ENCODE peak calls at places on chromosomes 3 and 15, in nine cellular contexts. W, C, Q, H, F, D, K, S and L are unnamed samples.
A peak's percentile ranks its signal among the peaks of the same experiment; 100 is the strongest.

GRCh38 chr3:183341545-183342288 is 86.7 kb downstream of the MCF2L2 start:
- DNase-seq in W (no peak), C (no peak), Q (no peak), H (no peak), F (no peak), D (no peak), K (no peak), S (no peak), L (no peak)

GRCh38 chr3:94303897-94304296 is 241.0 kb downstream of the NSUN3 start:
- DNase-seq in W (peak; percentile 20), C (no peak), Q (no peak), H (no peak), F (no peak), D (no peak), K (peak; percentile 4), S (no peak), L (no peak)

GRCh38 chr15:49309889-49310288 is 113.2 kb upstream of the FGF7 start:
- DNase-seq in W (no peak), C (no peak), Q (no peak), H (no peak), F (no peak), D (no peak), K (no peak), S (no peak), L (no peak)

GRCh38 chr15:62739507-62739906 is 303.0 kb upstream of the TPM1 start:
- DNase-seq in W (no peak), C (no peak), Q (no peak), H (no peak), F (no peak), D (no peak), K (peak; percentile 39), S (no peak), L (no peak)

GRCh38 chr3:98240133-98240532 is 23.9 kb upstream of the OR5H6 start:
- DNase-seq in W (no peak), C (no peak), Q (no peak), H (no peak), F (no peak), D (no peak), K (no peak), S (no peak), L (no peak)

GRCh38 chr15:25805006-25805405 is 58.1 kb downstream of the ATP10A start:
- DNase-seq in W (no peak), C (no peak), Q (no peak), H (no peak), F (no peak), D (no peak), K (no peak), S (no peak), L (no peak)

GRCh38 chr3:195150194-195151118 is 120.5 kb downstream of the XXYLT1 start:
- DNase-seq in W (peak; percentile 71), C (no peak), Q (peak; percentile 83), H (peak; percentile 89), F (peak; percentile 58), D (peak; percentile 37), K (peak; percentile 52), S (peak; percentile 75), L (peak; percentile 80)

GRCh38 chr3:123186695-123187094 is 15.0 kb upstream of the SEC22A start:
- DNase-seq in W (no peak), C (no peak), Q (no peak), H (no peak), F (no peak), D (no peak), K (no peak), S (no peak), L (no peak)

GRCh38 chr3:32685604-32686185 is 707 bp downstream of the CNOT10 start:
- DNase-seq in W (no peak), C (peak; percentile 1), Q (no peak), H (no peak), F (no peak), D (no peak), K (peak; percentile 17), S (no peak), L (no peak)

GRCh38 chr3:180808823-180809575 is 103.5 kb upstream of the FXR1 start:
- DNase-seq in W (no peak), C (no peak), Q (no peak), H (no peak), F (no peak), D (no peak), K (no peak), S (no peak), L (no peak)

GRCh38 chr3:37935290-37935668 is 55.3 kb upstream of the VILL start:
- DNase-seq in W (no peak), C (no peak), Q (no peak), H (no peak), F (no peak), D (no peak), K (peak; percentile 46), S (no peak), L (no peak)

GRCh38 chr3:133934996-133935842 is 39.5 kb upstream of the RAB6B start:
- DNase-seq in W (no peak), C (no peak), Q (peak; percentile 23), H (peak; percentile 56), F (no peak), D (no peak), K (no peak), S (peak; percentile 46), L (peak; percentile 33)

GRCh38 chr3:113002676-113003075 is 11.9 kb downstream of the GTPBP8 start:
- DNase-seq in W (no peak), C (no peak), Q (no peak), H (no peak), F (no peak), D (peak; percentile 24), K (no peak), S (no peak), L (peak; percentile 59)

GRCh38 chr3:148866261-148866660 is 1.2 kb downstream of the CPA3 start:
- DNase-seq in W (no peak), C (no peak), Q (no peak), H (no peak), F (no peak), D (no peak), K (peak; percentile 73), S (no peak), L (no peak)

GRCh38 chr3:197525706-197526105 is 30.1 kb downstream of the BDH1 start:
- DNase-seq in W (no peak), C (no peak), Q (no peak), H (peak; percentile 53), F (no peak), D (no peak), K (no peak), S (no peak), L (peak; percentile 52)

GRCh38 chr3:186534113-186534669 is 10.0 kb downstream of the CRYGS start:
- DNase-seq in W (no peak), C (no peak), Q (no peak), H (no peak), F (no peak), D (no peak), K (no peak), S (no peak), L (no peak)

GRCh38 chr3:125141596-125142417 is 70.7 kb downstream of the SLC12A8 start:
- DNase-seq in W (peak; percentile 83), C (no peak), Q (peak; percentile 50), H (peak; percentile 95), F (peak; percentile 57), D (peak; percentile 60), K (no peak), S (no peak), L (peak; percentile 88)

DNA sequence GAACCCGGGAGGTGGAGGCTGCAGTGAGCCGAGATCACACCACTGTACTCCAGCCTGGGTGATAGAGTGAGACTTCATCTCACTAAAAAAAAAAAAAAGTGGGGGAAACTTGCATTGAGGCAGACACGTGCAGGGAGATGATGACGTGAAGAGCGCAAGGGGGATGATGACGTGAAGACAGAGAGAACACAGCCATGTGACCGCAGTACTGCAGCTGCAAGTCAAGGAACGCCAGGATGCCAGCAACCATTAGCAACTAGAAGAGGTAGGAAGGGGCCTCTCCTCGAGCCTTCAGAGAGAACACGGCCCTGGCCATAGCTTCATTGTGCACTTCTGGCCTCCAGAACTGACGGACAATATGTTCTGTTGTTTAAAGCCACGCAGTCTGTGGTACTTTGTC is 28.3 kb downstream of the RFT1 start:
- DNase-seq in W (no peak), C (no peak), Q (no peak), H (no peak), F (no peak), D (no peak), K (no peak), S (no peak), L (no peak)
- H3K36me3 ChIP-seq in W (peaks cover 83% of the 10 kb centered on the region), C (peaks cover 89% of the 10 kb centered on the region), Q (peaks cover 97% of the 10 kb centered on the region), H (peaks cover 69% of the 10 kb centered on the region), F (peaks cover 4% of the 10 kb centered on the region), D (peaks cover 22% of the 10 kb centered on the region), K (peaks cover 17% of the 10 kb centered on the region), S (peaks cover 78% of the 10 kb centered on the region), L (peaks cover 19% of the 10 kb centered on the region)

GRCh38 chr15:100879046-100879445 is 585 bp upstream of the ALDH1A3 start:
- DNase-seq in W (no peak), C (no peak), Q (no peak), H (no peak), F (no peak), D (no peak), K (no peak), S (peak; percentile 44), L (peak; percentile 68)
- H3K4me3 ChIP-seq in W (peak overlapping the region; percentile 66), C (peak overlapping the region; percentile 12), Q (peak overlapping the region; percentile 59), H (peak overlapping the region; percentile 18), F (no peak overlapping the region), D (no peak overlapping the region), K (peak overlapping the region; percentile 40), S (peak overlapping the region; percentile 60), L (peak overlapping the region; percentile 49)

DNA sequence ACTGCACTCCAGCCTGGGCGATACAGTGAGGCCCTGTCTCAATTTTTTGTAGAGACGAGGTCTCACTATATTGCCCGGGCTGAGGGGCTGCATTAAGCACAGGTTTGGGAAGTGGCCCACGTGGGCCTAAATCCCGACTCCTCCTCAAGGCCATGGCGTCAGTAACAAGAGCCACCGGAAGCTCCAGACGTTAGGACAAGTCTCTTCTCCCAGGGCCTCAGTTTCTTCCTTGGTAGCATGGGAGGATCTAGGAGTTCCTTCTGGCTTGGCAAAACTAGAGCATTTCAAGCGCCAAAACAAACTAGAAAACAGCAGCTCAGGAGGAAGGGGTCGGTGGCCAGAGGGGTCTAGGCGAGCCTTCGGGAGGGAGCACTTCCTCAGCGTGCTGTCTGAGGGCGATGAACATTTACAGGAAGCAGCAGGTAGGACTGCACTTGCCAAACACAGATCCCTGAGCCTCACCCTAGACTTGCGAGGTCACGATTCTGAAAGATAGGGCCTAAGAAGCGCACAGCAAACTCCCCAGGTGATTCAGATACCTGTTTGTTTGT is 536 bp downstream of the SNAPC5 start:
- DNase-seq in W (no peak), C (no peak), Q (no peak), H (no peak), F (no peak), D (peak; percentile 7), K (peak; percentile 13), S (no peak), L (peak; percentile 56)
- H3K36me3 ChIP-seq in W (peaks cover 79% of the 10 kb centered on the region), C (peaks cover 91% of the 10 kb centered on the region), Q (peaks cover 79% of the 10 kb centered on the region), H (peaks cover 62% of the 10 kb centered on the region), F (peaks cover 49% of the 10 kb centered on the region), D (peaks cover 50% of the 10 kb centered on the region), K (peaks cover 99% of the 10 kb centered on the region), S (peaks cover 67% of the 10 kb centered on the region), L (peaks cover 83% of the 10 kb centered on the region)

DNA sequence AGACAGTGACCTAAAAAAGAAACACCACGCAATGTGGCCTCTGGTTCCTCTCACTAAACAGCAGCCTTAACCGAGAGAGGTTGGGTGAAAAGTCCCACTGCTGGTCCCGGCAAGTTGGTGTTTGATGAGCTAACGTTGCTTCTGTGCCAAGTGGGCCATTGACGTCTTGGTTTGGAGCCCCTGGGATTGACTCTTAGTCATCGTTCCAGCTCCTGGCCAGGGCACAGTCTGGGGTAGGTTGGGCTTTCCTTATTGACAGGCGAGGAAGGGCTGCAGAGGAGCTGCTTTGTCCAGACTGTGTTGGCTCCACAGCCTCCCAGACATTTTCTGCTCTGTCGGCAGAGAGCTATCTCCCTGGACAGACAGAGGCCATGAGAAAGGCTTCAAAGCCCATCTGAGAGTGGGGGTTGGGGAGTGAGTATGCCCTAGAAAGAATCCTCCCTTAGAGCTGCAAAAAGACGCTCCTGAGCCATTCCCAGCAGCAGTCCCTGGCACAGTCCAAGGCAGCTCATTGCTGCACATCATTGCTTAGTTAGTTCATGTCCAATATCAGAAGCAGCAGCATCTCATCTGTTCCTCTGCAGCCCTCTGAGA is 28.6 kb upstream of the C3orf80 start:
- DNase-seq in W (peak; percentile 27), C (no peak), Q (no peak), H (no peak), F (no peak), D (no peak), K (no peak), S (no peak), L (no peak)
- H3K4me3 ChIP-seq in W (no peak overlapping the region), C (no peak overlapping the region), Q (no peak overlapping the region), H (no peak overlapping the region), F (no peak overlapping the region), D (no peak overlapping the region), K (no peak overlapping the region), S (no peak overlapping the region), L (no peak overlapping the region)